ENCODE peak calls at places on chromosomes 11 and 22, in five cellular contexts. One of them, this sample, is unnamed.

GRCh38 chr11:34997872-34998548 is 81.6 kb downstream of the PDHX start:
- DNase-seq in GM03348: peak
- DNase-seq in AG08396: no peak
- DNase-seq in HFF-Myc: no peak
- DNase-seq in AG08395: peak
- DNase-seq in this sample: no peak

GRCh38 chr11:111586305-111586915 is 15.8 kb upstream of the SIK2 start:
- DNase-seq in GM03348: no peak
- DNase-seq in AG08395: peak
- DNase-seq in AG08396: no peak
- DNase-seq in HFF-Myc: no peak
- DNase-seq in this sample: peak

GRCh38 chr11:114271316-114271715 is 24.9 kb upstream of the NNMT start:
- DNase-seq in HFF-Myc: no peak
- DNase-seq in GM03348: no peak
- DNase-seq in AG08395: no peak
- DNase-seq in AG08396: no peak
- DNase-seq in this sample: no peak

GRCh38 chr22:24432059-24432853 is 4.9 kb downstream of the ADORA2A start:
- DNase-seq in GM03348: peak
- DNase-seq in AG08395: peak
- DNase-seq in HFF-Myc: no peak
- DNase-seq in AG08396: peak
- DNase-seq in this sample: no peak

GRCh38 chr11:34308049-34308692 is 49.6 kb downstream of the ABTB2 start:
- DNase-seq in HFF-Myc: no peak
- DNase-seq in AG08395: no peak
- DNase-seq in GM03348: no peak
- DNase-seq in AG08396: no peak
- DNase-seq in this sample: no peak

GRCh38 chr11:64500176-64501013 is 90.6 kb upstream of the SLC22A12 start:
- DNase-seq in HFF-Myc: no peak
- DNase-seq in AG08396: no peak
- DNase-seq in AG08395: no peak
- DNase-seq in GM03348: no peak
- DNase-seq in this sample: no peak

GRCh38 chr11:396948-397548 is 3.0 kb downstream of the PKP3 start:
- DNase-seq in HFF-Myc: no peak
- DNase-seq in AG08395: peak
- DNase-seq in AG08396: peak
- DNase-seq in GM03348: peak
- DNase-seq in this sample: no peak

GRCh38 chr22:19810381-19811141 is 44.1 kb downstream of the GNB1L start:
- DNase-seq in GM03348: peak
- DNase-seq in AG08396: peak
- DNase-seq in HFF-Myc: peak
- DNase-seq in AG08395: peak
- DNase-seq in this sample: no peak

GRCh38 chr11:114821626-114822025 is 143.3 kb downstream of the NXPE2 start:
- DNase-seq in HFF-Myc: no peak
- DNase-seq in GM03348: no peak
- DNase-seq in AG08395: no peak
- DNase-seq in AG08396: no peak
- DNase-seq in this sample: no peak

GRCh38 chr11:128473631-128474030 is 113.7 kb downstream of the ETS1 start:
- DNase-seq in HFF-Myc: no peak
- DNase-seq in GM03348: peak
- DNase-seq in AG08396: no peak
- DNase-seq in AG08395: peak
- DNase-seq in this sample: no peak

GRCh38 chr11:13210424-13210823 is 67.2 kb upstream of the BMAL1 start:
- DNase-seq in GM03348: peak
- DNase-seq in AG08395: peak
- DNase-seq in AG08396: peak
- DNase-seq in HFF-Myc: peak
- DNase-seq in this sample: no peak

GRCh38 chr11:116948375-116948774 is 111.0 kb upstream of the APOA1 start:
- DNase-seq in HFF-Myc: no peak
- DNase-seq in GM03348: no peak
- DNase-seq in AG08396: no peak
- DNase-seq in AG08395: no peak
- DNase-seq in this sample: no peak

GRCh38 chr11:121152764-121153163 is 51.7 kb downstream of the TECTA start:
- DNase-seq in HFF-Myc: no peak
- DNase-seq in GM03348: no peak
- DNase-seq in AG08396: no peak
- DNase-seq in AG08395: no peak
- DNase-seq in this sample: no peak

GRCh38 chr11:66343176-66343575 is 1.7 kb downstream of the BRMS1 start:
- DNase-seq in AG08396: no peak
- DNase-seq in AG08395: no peak
- DNase-seq in GM03348: no peak
- DNase-seq in HFF-Myc: no peak
- DNase-seq in this sample: no peak

GRCh38 chr22:17911312-17911705 is 113.1 kb downstream of the MICAL3 start:
- DNase-seq in HFF-Myc: no peak
- DNase-seq in AG08395: no peak
- DNase-seq in AG08396: no peak
- DNase-seq in GM03348: no peak
- DNase-seq in this sample: no peak

GRCh38 chr22:20758688-20759087 is 15.2 kb upstream of the SERPIND1 start:
- DNase-seq in GM03348: no peak
- DNase-seq in AG08395: no peak
- DNase-seq in HFF-Myc: no peak
- DNase-seq in AG08396: no peak
- DNase-seq in this sample: no peak

GRCh38 chr22:19722175-19722914 is 994 bp upstream of the GP1BB start:
- DNase-seq in AG08396: no peak
- DNase-seq in AG08395: no peak
- DNase-seq in GM03348: no peak
- DNase-seq in HFF-Myc: no peak
- DNase-seq in this sample: no peak

GRCh38 chr11:120061761-120062560 is 76.0 kb downstream of the TRIM29 start:
- DNase-seq in GM03348: peak
- DNase-seq in AG08395: peak
- DNase-seq in HFF-Myc: no peak
- DNase-seq in AG08396: peak
- DNase-seq in this sample: no peak

This sample was measured in hypothalamus.